ENCODE peak calls at places on chromosomes 16 and 17, in eight cellular contexts. I is foreskin fibroblast; T is NCI-H748 treated with DMSO at 0.1 percent for 48 hours; Z is stimulated activated CD4-positive, alpha-beta T cell treated with anti-CD3 and anti-CD28 coated beads, Interleukin-4, amount 100 ng/mL, for 24 hours; U is T-helper 2 cell; P is GM04504; B is frontal cortex; C is stimulated activated naive CD8-positive, alpha-beta T cell treated with anti-CD3 and anti-CD28 coated beads, Interleukin-15, Interleukin-2, amounts not matched to agents 100 U/mL and 50 U/mL, for 24 hours. N is an unnamed sample.

GRCh38 chr17:43840814-43841213 is 6.2 kb upstream of the CD300LG start:
- DNase-seq in T (no peak), U (no peak), P (no peak), Z (no peak), C (no peak), B (no peak), I (no peak), N (no peak)

GRCh38 chr17:17454276-17454675 is 22.5 kb upstream of the MED9 start:
- DNase-seq in T (no peak), I (no peak), P (no peak), U (no peak), Z (no peak), B (no peak), C (no peak), N (no peak)

GRCh38 chr17:63626551-63627228 is 4.5 kb downstream of the MAP3K3 start:
- DNase-seq in B (no peak), C (no peak), I (no peak), T (no peak), P (no peak), U (no peak), Z (no peak), N (no peak)

GRCh38 chr17:52157161-52157560 is 1.4 kb downstream of the CA10 start:
- DNase-seq in P (no peak), Z (no peak), U (no peak), T (no peak), I (no peak), B (no peak), C (no peak), N (no peak)

GRCh38 chr16:55901756-55902155 is 26.6 kb upstream of the CES5A start:
- DNase-seq in U (no peak), Z (no peak), C (no peak), I (no peak), B (no peak), P (no peak), T (no peak), N (no peak)

GRCh38 chr16:4689091-4689671 is 4.2 kb upstream of the NUDT16L1 start:
- DNase-seq in C (no peak), Z (no peak), I (no peak), T (no peak), P (no peak), B (no peak), U (no peak), N (no peak)

GRCh38 chr16:53078247-53078646 is 23.5 kb downstream of the CHD9 start:
- DNase-seq in I (no peak), U (no peak), T (no peak), P (no peak), B (no peak), C (no peak), Z (no peak), N (no peak)

GRCh38 chr17:35708149-35708548 is 23.3 kb upstream of the RASL10B start:
- DNase-seq in I (no peak), C (no peak), B (no peak), U (no peak), T (no peak), P (no peak), Z (no peak), N (no peak)